ENCODE peak calls at places on chromosomes 6 and 20, in five cellular contexts. One of them, this sample, is unnamed.

GRCh38 chr6:144955853-144956252 is 670.7 kb downstream of the UTRN start:
- DNase-seq in activated CD4-positive, alpha-beta T cell treated with anti-CD3 and anti-CD28 coated beads, Interleukin-2, amount 50 U/mL, for 1 hour: no peak
- DNase-seq in stimulated activated naive CD8-positive, alpha-beta T cell treated with anti-CD3 and anti-CD28 coated beads, Interleukin-15, Interleukin-2, amounts not matched to agents 100 U/mL and 50 U/mL, for 24 hours: no peak
- DNase-seq in activated CD4-positive, CD25-positive, alpha-beta regulatory T cell treated with anti-CD3 and anti-CD28 coated beads, Interleukin-2, amount 50 U/mL, for 72 hours: no peak
- DNase-seq in effector memory CD4-positive, alpha-beta T cell: no peak
- DNase-seq in this sample: no peak

GRCh38 chr6:4588163-4588562 is 188.0 kb upstream of the CDYL start:
- DNase-seq in activated CD4-positive, CD25-positive, alpha-beta regulatory T cell treated with anti-CD3 and anti-CD28 coated beads, Interleukin-2, amount 50 U/mL, for 72 hours: no peak
- DNase-seq in activated CD4-positive, alpha-beta T cell treated with anti-CD3 and anti-CD28 coated beads, Interleukin-2, amount 50 U/mL, for 1 hour: no peak
- DNase-seq in effector memory CD4-positive, alpha-beta T cell: no peak
- DNase-seq in stimulated activated naive CD8-positive, alpha-beta T cell treated with anti-CD3 and anti-CD28 coated beads, Interleukin-15, Interleukin-2, amounts not matched to agents 100 U/mL and 50 U/mL, for 24 hours: no peak
- DNase-seq in this sample: no peak

GRCh38 chr6:107657373-107657754 is 166.7 kb downstream of the SCML4 start:
- DNase-seq in stimulated activated naive CD8-positive, alpha-beta T cell treated with anti-CD3 and anti-CD28 coated beads, Interleukin-15, Interleukin-2, amounts not matched to agents 100 U/mL and 50 U/mL, for 24 hours: no peak
- DNase-seq in activated CD4-positive, CD25-positive, alpha-beta regulatory T cell treated with anti-CD3 and anti-CD28 coated beads, Interleukin-2, amount 50 U/mL, for 72 hours: no peak
- DNase-seq in activated CD4-positive, alpha-beta T cell treated with anti-CD3 and anti-CD28 coated beads, Interleukin-2, amount 50 U/mL, for 1 hour: no peak
- DNase-seq in effector memory CD4-positive, alpha-beta T cell: no peak
- DNase-seq in this sample: no peak

GRCh38 chr20:50992336-50992732 is 30.6 kb downstream of the KCNG1 start:
- DNase-seq in activated CD4-positive, alpha-beta T cell treated with anti-CD3 and anti-CD28 coated beads, Interleukin-2, amount 50 U/mL, for 1 hour: no peak
- DNase-seq in stimulated activated naive CD8-positive, alpha-beta T cell treated with anti-CD3 and anti-CD28 coated beads, Interleukin-15, Interleukin-2, amounts not matched to agents 100 U/mL and 50 U/mL, for 24 hours: no peak
- DNase-seq in activated CD4-positive, CD25-positive, alpha-beta regulatory T cell treated with anti-CD3 and anti-CD28 coated beads, Interleukin-2, amount 50 U/mL, for 72 hours: no peak
- DNase-seq in effector memory CD4-positive, alpha-beta T cell: no peak
- DNase-seq in this sample: no peak

GRCh38 chr6:46011241-46012085 is 4.2 kb downstream of the CLIC5 start:
- DNase-seq in effector memory CD4-positive, alpha-beta T cell: peak
- DNase-seq in activated CD4-positive, CD25-positive, alpha-beta regulatory T cell treated with anti-CD3 and anti-CD28 coated beads, Interleukin-2, amount 50 U/mL, for 72 hours: peak
- DNase-seq in activated CD4-positive, alpha-beta T cell treated with anti-CD3 and anti-CD28 coated beads, Interleukin-2, amount 50 U/mL, for 1 hour: peak
- DNase-seq in stimulated activated naive CD8-positive, alpha-beta T cell treated with anti-CD3 and anti-CD28 coated beads, Interleukin-15, Interleukin-2, amounts not matched to agents 100 U/mL and 50 U/mL, for 24 hours: peak
- DNase-seq in this sample: peak

GRCh38 chr6:92274588-92274987 is 1144.8 kb downstream of the EPHA7 start:
- DNase-seq in activated CD4-positive, CD25-positive, alpha-beta regulatory T cell treated with anti-CD3 and anti-CD28 coated beads, Interleukin-2, amount 50 U/mL, for 72 hours: no peak
- DNase-seq in activated CD4-positive, alpha-beta T cell treated with anti-CD3 and anti-CD28 coated beads, Interleukin-2, amount 50 U/mL, for 1 hour: no peak
- DNase-seq in stimulated activated naive CD8-positive, alpha-beta T cell treated with anti-CD3 and anti-CD28 coated beads, Interleukin-15, Interleukin-2, amounts not matched to agents 100 U/mL and 50 U/mL, for 24 hours: no peak
- DNase-seq in effector memory CD4-positive, alpha-beta T cell: no peak
- DNase-seq in this sample: no peak

GRCh38 chr6:122803056-122803695 is 14.1 kb downstream of the SMPDL3A start:
- DNase-seq in activated CD4-positive, CD25-positive, alpha-beta regulatory T cell treated with anti-CD3 and anti-CD28 coated beads, Interleukin-2, amount 50 U/mL, for 72 hours: no peak
- DNase-seq in activated CD4-positive, alpha-beta T cell treated with anti-CD3 and anti-CD28 coated beads, Interleukin-2, amount 50 U/mL, for 1 hour: no peak
- DNase-seq in effector memory CD4-positive, alpha-beta T cell: no peak
- DNase-seq in stimulated activated naive CD8-positive, alpha-beta T cell treated with anti-CD3 and anti-CD28 coated beads, Interleukin-15, Interleukin-2, amounts not matched to agents 100 U/mL and 50 U/mL, for 24 hours: no peak
- DNase-seq in this sample: no peak

GRCh38 chr6:167856999-167857660 is 30.4 kb downstream of the AFDN start:
- DNase-seq in activated CD4-positive, CD25-positive, alpha-beta regulatory T cell treated with anti-CD3 and anti-CD28 coated beads, Interleukin-2, amount 50 U/mL, for 72 hours: no peak
- DNase-seq in stimulated activated naive CD8-positive, alpha-beta T cell treated with anti-CD3 and anti-CD28 coated beads, Interleukin-15, Interleukin-2, amounts not matched to agents 100 U/mL and 50 U/mL, for 24 hours: no peak
- DNase-seq in effector memory CD4-positive, alpha-beta T cell: no peak
- DNase-seq in activated CD4-positive, alpha-beta T cell treated with anti-CD3 and anti-CD28 coated beads, Interleukin-2, amount 50 U/mL, for 1 hour: no peak
- DNase-seq in this sample: no peak

GRCh38 chr6:10837009-10837691 is 1.2 kb downstream of the MAK start:
- DNase-seq in stimulated activated naive CD8-positive, alpha-beta T cell treated with anti-CD3 and anti-CD28 coated beads, Interleukin-15, Interleukin-2, amounts not matched to agents 100 U/mL and 50 U/mL, for 24 hours: peak
- DNase-seq in activated CD4-positive, CD25-positive, alpha-beta regulatory T cell treated with anti-CD3 and anti-CD28 coated beads, Interleukin-2, amount 50 U/mL, for 72 hours: no peak
- DNase-seq in activated CD4-positive, alpha-beta T cell treated with anti-CD3 and anti-CD28 coated beads, Interleukin-2, amount 50 U/mL, for 1 hour: no peak
- DNase-seq in effector memory CD4-positive, alpha-beta T cell: no peak
- DNase-seq in this sample: no peak

GRCh38 chr6:5998741-5999687 is 7.7 kb downstream of the NRN1 start:
- DNase-seq in stimulated activated naive CD8-positive, alpha-beta T cell treated with anti-CD3 and anti-CD28 coated beads, Interleukin-15, Interleukin-2, amounts not matched to agents 100 U/mL and 50 U/mL, for 24 hours: peak
- DNase-seq in activated CD4-positive, CD25-positive, alpha-beta regulatory T cell treated with anti-CD3 and anti-CD28 coated beads, Interleukin-2, amount 50 U/mL, for 72 hours: no peak
- DNase-seq in effector memory CD4-positive, alpha-beta T cell: no peak
- DNase-seq in activated CD4-positive, alpha-beta T cell treated with anti-CD3 and anti-CD28 coated beads, Interleukin-2, amount 50 U/mL, for 1 hour: no peak
- DNase-seq in this sample: no peak

GRCh38 chr6:15570171-15570570 is 92.7 kb downstream of the DTNBP1 start:
- DNase-seq in effector memory CD4-positive, alpha-beta T cell: no peak
- DNase-seq in stimulated activated naive CD8-positive, alpha-beta T cell treated with anti-CD3 and anti-CD28 coated beads, Interleukin-15, Interleukin-2, amounts not matched to agents 100 U/mL and 50 U/mL, for 24 hours: no peak
- DNase-seq in activated CD4-positive, alpha-beta T cell treated with anti-CD3 and anti-CD28 coated beads, Interleukin-2, amount 50 U/mL, for 1 hour: no peak
- DNase-seq in activated CD4-positive, CD25-positive, alpha-beta regulatory T cell treated with anti-CD3 and anti-CD28 coated beads, Interleukin-2, amount 50 U/mL, for 72 hours: no peak
- DNase-seq in this sample: no peak

GRCh38 chr20:63095718-63096654 is 89.2 kb upstream of the BHLHE23 start:
- DNase-seq in stimulated activated naive CD8-positive, alpha-beta T cell treated with anti-CD3 and anti-CD28 coated beads, Interleukin-15, Interleukin-2, amounts not matched to agents 100 U/mL and 50 U/mL, for 24 hours: no peak
- DNase-seq in activated CD4-positive, CD25-positive, alpha-beta regulatory T cell treated with anti-CD3 and anti-CD28 coated beads, Interleukin-2, amount 50 U/mL, for 72 hours: peak
- DNase-seq in effector memory CD4-positive, alpha-beta T cell: no peak
- DNase-seq in activated CD4-positive, alpha-beta T cell treated with anti-CD3 and anti-CD28 coated beads, Interleukin-2, amount 50 U/mL, for 1 hour: no peak
- DNase-seq in this sample: no peak

GRCh38 chr6:143965503-143966171 is 42.4 kb downstream of the PLAGL1 start:
- DNase-seq in stimulated activated naive CD8-positive, alpha-beta T cell treated with anti-CD3 and anti-CD28 coated beads, Interleukin-15, Interleukin-2, amounts not matched to agents 100 U/mL and 50 U/mL, for 24 hours: no peak
- DNase-seq in effector memory CD4-positive, alpha-beta T cell: no peak
- DNase-seq in activated CD4-positive, CD25-positive, alpha-beta regulatory T cell treated with anti-CD3 and anti-CD28 coated beads, Interleukin-2, amount 50 U/mL, for 72 hours: no peak
- DNase-seq in activated CD4-positive, alpha-beta T cell treated with anti-CD3 and anti-CD28 coated beads, Interleukin-2, amount 50 U/mL, for 1 hour: no peak
- DNase-seq in this sample: no peak

GRCh38 chr6:33314943-33315752 is 1.3 kb upstream of the TAPBP start:
- DNase-seq in activated CD4-positive, CD25-positive, alpha-beta regulatory T cell treated with anti-CD3 and anti-CD28 coated beads, Interleukin-2, amount 50 U/mL, for 72 hours: no peak
- DNase-seq in stimulated activated naive CD8-positive, alpha-beta T cell treated with anti-CD3 and anti-CD28 coated beads, Interleukin-15, Interleukin-2, amounts not matched to agents 100 U/mL and 50 U/mL, for 24 hours: peak
- DNase-seq in activated CD4-positive, alpha-beta T cell treated with anti-CD3 and anti-CD28 coated beads, Interleukin-2, amount 50 U/mL, for 1 hour: no peak
- DNase-seq in effector memory CD4-positive, alpha-beta T cell: no peak
- DNase-seq in this sample: no peak

GRCh38 chr6:166459906-166460305 is 77.2 kb upstream of the MPC1 start:
- DNase-seq in stimulated activated naive CD8-positive, alpha-beta T cell treated with anti-CD3 and anti-CD28 coated beads, Interleukin-15, Interleukin-2, amounts not matched to agents 100 U/mL and 50 U/mL, for 24 hours: no peak
- DNase-seq in effector memory CD4-positive, alpha-beta T cell: no peak
- DNase-seq in activated CD4-positive, alpha-beta T cell treated with anti-CD3 and anti-CD28 coated beads, Interleukin-2, amount 50 U/mL, for 1 hour: no peak
- DNase-seq in activated CD4-positive, CD25-positive, alpha-beta regulatory T cell treated with anti-CD3 and anti-CD28 coated beads, Interleukin-2, amount 50 U/mL, for 72 hours: no peak
- DNase-seq in this sample: no peak

GRCh38 chr20:57465943-57466342 is 59.0 kb downstream of the CTCFL start:
- DNase-seq in effector memory CD4-positive, alpha-beta T cell: no peak
- DNase-seq in activated CD4-positive, alpha-beta T cell treated with anti-CD3 and anti-CD28 coated beads, Interleukin-2, amount 50 U/mL, for 1 hour: no peak
- DNase-seq in activated CD4-positive, CD25-positive, alpha-beta regulatory T cell treated with anti-CD3 and anti-CD28 coated beads, Interleukin-2, amount 50 U/mL, for 72 hours: no peak
- DNase-seq in stimulated activated naive CD8-positive, alpha-beta T cell treated with anti-CD3 and anti-CD28 coated beads, Interleukin-15, Interleukin-2, amounts not matched to agents 100 U/mL and 50 U/mL, for 24 hours: no peak
- DNase-seq in this sample: no peak

GRCh38 chr6:20732896-20733295 is 198.6 kb downstream of the CDKAL1 start:
- DNase-seq in stimulated activated naive CD8-positive, alpha-beta T cell treated with anti-CD3 and anti-CD28 coated beads, Interleukin-15, Interleukin-2, amounts not matched to agents 100 U/mL and 50 U/mL, for 24 hours: no peak
- DNase-seq in activated CD4-positive, CD25-positive, alpha-beta regulatory T cell treated with anti-CD3 and anti-CD28 coated beads, Interleukin-2, amount 50 U/mL, for 72 hours: no peak
- DNase-seq in effector memory CD4-positive, alpha-beta T cell: no peak
- DNase-seq in activated CD4-positive, alpha-beta T cell treated with anti-CD3 and anti-CD28 coated beads, Interleukin-2, amount 50 U/mL, for 1 hour: no peak
- DNase-seq in this sample: no peak

This sample was measured in T-helper 22 cell.